ENCODE peak calls at places on chromosomes 5 and 9, in nine cellular contexts. One of them, this sample, is unnamed.

GRCh38 chr9:114319147-114319546 is 3.8 kb upstream of the ORM1 start:
- DNase-seq in RWPE1: no peak
- DNase-seq in substantia nigra: no peak
- DNase-seq in lung: no peak
- DNase-seq in iris pigment epithelial cell: no peak
- DNase-seq in T-helper 2 cell: no peak
- DNase-seq in activated CD4-positive, alpha-beta T cell treated with anti-CD3 and anti-CD28 coated beads for 48 hours: peak
- DNase-seq in frontal cortex: no peak
- DNase-seq in lung microvascular endothelial cell: no peak
- DNase-seq in this sample: no peak

GRCh38 chr9:108844856-108845255 is 10.9 kb downstream of the ACTL7B start:
- DNase-seq in RWPE1: no peak
- DNase-seq in substantia nigra: no peak
- DNase-seq in lung: no peak
- DNase-seq in iris pigment epithelial cell: no peak
- DNase-seq in T-helper 2 cell: no peak
- DNase-seq in activated CD4-positive, alpha-beta T cell treated with anti-CD3 and anti-CD28 coated beads for 48 hours: no peak
- DNase-seq in frontal cortex: no peak
- DNase-seq in lung microvascular endothelial cell: no peak
- DNase-seq in this sample: no peak

GRCh38 chr5:133934822-133935793 is 33.3 kb downstream of the C5orf15 start:
- DNase-seq in RWPE1: no peak
- DNase-seq in substantia nigra: no peak
- DNase-seq in lung: no peak
- DNase-seq in iris pigment epithelial cell: no peak
- DNase-seq in T-helper 2 cell: no peak
- DNase-seq in activated CD4-positive, alpha-beta T cell treated with anti-CD3 and anti-CD28 coated beads for 48 hours: no peak
- DNase-seq in frontal cortex: no peak
- DNase-seq in lung microvascular endothelial cell: no peak
- DNase-seq in this sample: no peak

GRCh38 chr5:175517824-175518450 is 39.6 kb downstream of the SFXN1 start:
- DNase-seq in RWPE1: peak
- DNase-seq in substantia nigra: no peak
- DNase-seq in lung: no peak
- DNase-seq in iris pigment epithelial cell: peak
- DNase-seq in T-helper 2 cell: no peak
- DNase-seq in activated CD4-positive, alpha-beta T cell treated with anti-CD3 and anti-CD28 coated beads for 48 hours: peak
- DNase-seq in frontal cortex: no peak
- DNase-seq in lung microvascular endothelial cell: peak
- DNase-seq in this sample: peak

GRCh38 chr9:134778841-134779411 is 101.7 kb upstream of the FCN2 start:
- DNase-seq in RWPE1: peak
- DNase-seq in substantia nigra: peak
- DNase-seq in lung: peak
- DNase-seq in iris pigment epithelial cell: peak
- DNase-seq in T-helper 2 cell: no peak
- DNase-seq in activated CD4-positive, alpha-beta T cell treated with anti-CD3 and anti-CD28 coated beads for 48 hours: no peak
- DNase-seq in frontal cortex: peak
- DNase-seq in lung microvascular endothelial cell: peak
- DNase-seq in this sample: peak

GRCh38 chr5:6370580-6370979 is 7.8 kb downstream of the MED10 start:
- DNase-seq in RWPE1: no peak
- DNase-seq in substantia nigra: no peak
- DNase-seq in lung: no peak
- DNase-seq in iris pigment epithelial cell: no peak
- DNase-seq in T-helper 2 cell: no peak
- DNase-seq in activated CD4-positive, alpha-beta T cell treated with anti-CD3 and anti-CD28 coated beads for 48 hours: no peak
- DNase-seq in frontal cortex: no peak
- DNase-seq in lung microvascular endothelial cell: no peak
- DNase-seq in this sample: peak

GRCh38 chr5:180358179-180358578 is 5.0 kb upstream of the GFPT2 start:
- DNase-seq in RWPE1: no peak
- DNase-seq in substantia nigra: no peak
- DNase-seq in lung: no peak
- DNase-seq in iris pigment epithelial cell: no peak
- DNase-seq in T-helper 2 cell: no peak
- DNase-seq in activated CD4-positive, alpha-beta T cell treated with anti-CD3 and anti-CD28 coated beads for 48 hours: no peak
- DNase-seq in frontal cortex: no peak
- DNase-seq in lung microvascular endothelial cell: no peak
- DNase-seq in this sample: no peak

GRCh38 chr9:83662933-83663332 is 40.0 kb downstream of the IDNK start:
- DNase-seq in RWPE1: no peak
- DNase-seq in substantia nigra: no peak
- DNase-seq in lung: no peak
- DNase-seq in iris pigment epithelial cell: no peak
- DNase-seq in T-helper 2 cell: no peak
- DNase-seq in activated CD4-positive, alpha-beta T cell treated with anti-CD3 and anti-CD28 coated beads for 48 hours: no peak
- DNase-seq in frontal cortex: no peak
- DNase-seq in lung microvascular endothelial cell: no peak
- DNase-seq in this sample: no peak

GRCh38 chr5:66558562-66558961 is 37.6 kb upstream of the MAST4 start:
- DNase-seq in RWPE1: no peak
- DNase-seq in substantia nigra: no peak
- DNase-seq in lung: no peak
- DNase-seq in iris pigment epithelial cell: no peak
- DNase-seq in T-helper 2 cell: no peak
- DNase-seq in activated CD4-positive, alpha-beta T cell treated with anti-CD3 and anti-CD28 coated beads for 48 hours: peak
- DNase-seq in frontal cortex: no peak
- DNase-seq in lung microvascular endothelial cell: no peak
- DNase-seq in this sample: no peak

GRCh38 chr9:6938447-6938846 is 180.7 kb downstream of the KDM4C start:
- DNase-seq in RWPE1: no peak
- DNase-seq in substantia nigra: no peak
- DNase-seq in lung: no peak
- DNase-seq in iris pigment epithelial cell: peak
- DNase-seq in T-helper 2 cell: no peak
- DNase-seq in activated CD4-positive, alpha-beta T cell treated with anti-CD3 and anti-CD28 coated beads for 48 hours: no peak
- DNase-seq in frontal cortex: no peak
- DNase-seq in lung microvascular endothelial cell: no peak
- DNase-seq in this sample: peak

This sample was measured in cardiac fibroblast.